ENCODE peak calls at places on chromosomes 4 and X, in nine cellular contexts. N is cardiac muscle cell; E is thoracic aorta; C is OCI-LY7; Z is CD8-positive, alpha-beta memory T cell; Y is CD8-positive, alpha-beta T cell; F is GM23248; P is left ventricle myocardium inferior; W is transverse colon. D is an unnamed sample.

GRCh38 chr4:119284876-119285611 is 36.9 kb downstream of the FABP2 start:
- DNase-seq in E (no peak), P (no peak), C (no peak), N (peak; percentile 36), W (no peak), F (peak; percentile 44), Z (no peak), Y (no peak), D (no peak)

GRCh38 chrX:97402333-97402732 is 518.6 kb downstream of the RPA4 start:
- DNase-seq in C (no peak), Z (no peak), Y (no peak), W (no peak), E (no peak), F (no peak), P (no peak), N (peak; percentile 35), D (no peak)

GRCh38 chr4:133151301-133151680 is 2.2 kb downstream of the PCDH10 start:
- DNase-seq in W (no peak), F (peak; percentile 1), Z (no peak), C (no peak), N (peak; percentile 7), P (no peak), Y (no peak), E (no peak), D (no peak)

GRCh38 chrX:134622813-134623185 is 35.5 kb downstream of the PLAC1 start:
- DNase-seq in E (no peak), W (no peak), Z (no peak), N (peak; percentile 58), F (peak; percentile 15), Y (no peak), P (no peak), C (no peak), D (no peak)

GRCh38 chr4:37453361-37454262 is 209.1 kb downstream of the NWD2 start:
- DNase-seq in E (no peak), P (peak; percentile 42), W (peak; percentile 81), Z (peak; percentile 60), Y (peak; percentile 21), N (peak; percentile 46), C (no peak), F (peak; percentile 58), D (peak; percentile 82)

GRCh38 chrX:29229802-29230201 is 642.6 kb downstream of the IL1RAPL1 start:
- DNase-seq in N (no peak), F (peak; percentile 35), C (no peak), P (no peak), Z (no peak), E (no peak), W (no peak), Y (no peak), D (no peak)

GRCh38 chrX:36159254-36159653 is 239.7 kb downstream of the CFAP47 start:
- DNase-seq in C (no peak), E (no peak), F (no peak), N (no peak), Y (no peak), Z (no peak), W (no peak), P (no peak), D (no peak)

GRCh38 chr4:100422911-100423310 is 94.9 kb downstream of the EMCN start:
- DNase-seq in F (peak; percentile 23), W (no peak), N (peak; percentile 22), C (no peak), P (no peak), Y (no peak), Z (no peak), E (no peak), D (no peak)

GRCh38 chrX:56788229-56788628 is 59.2 kb downstream of the NBDY start:
- DNase-seq in C (no peak), N (no peak), P (no peak), E (no peak), F (no peak), W (peak; percentile 6), Y (no peak), Z (no peak), D (no peak)

GRCh38 chrX:29090811-29091210 is 503.6 kb downstream of the IL1RAPL1 start:
- DNase-seq in P (no peak), Z (no peak), W (no peak), N (peak; percentile 39), C (no peak), Y (no peak), E (no peak), F (no peak), D (no peak)

GRCh38 chrX:40402771-40403533 is 177.8 kb upstream of the ATP6AP2 start:
- DNase-seq in N (peak; percentile 65), W (peak; percentile 21), C (no peak), P (no peak), F (peak; percentile 74), E (no peak), Y (no peak), Z (no peak), D (no peak)

GRCh38 chr4:4267981-4268380 is 20.0 kb upstream of the TMEM128 start:
- DNase-seq in Z (no peak), W (no peak), P (no peak), E (no peak), F (no peak), N (peak; percentile 18), Y (no peak), C (no peak), D (no peak)

GRCh38 chr4:8690216-8690786 is 97.7 kb downstream of the CPZ start:
- DNase-seq in Y (no peak), Z (no peak), C (no peak), E (no peak), W (no peak), N (no peak), F (no peak), P (no peak), D (no peak)

GRCh38 chr4:92234393-92235176 is 69.2 kb upstream of the GRID2 start:
- DNase-seq in Z (no peak), E (no peak), Y (no peak), C (no peak), F (peak; percentile 92), W (no peak), P (no peak), N (peak; percentile 99), D (no peak)

GRCh38 chr4:688695-689497 is at the start of gene SLC49A3:
- DNase-seq in P (peak; percentile 52), F (peak; percentile 48), Y (no peak), W (peak; percentile 43), N (peak; percentile 30), E (no peak), C (no peak), Z (no peak), D (no peak)

GRCh38 chr4:40916218-40916555 is 166.4 kb downstream of the NSUN7 start:
- DNase-seq in N (peak; percentile 54), C (no peak), F (peak; percentile 94), W (no peak), P (no peak), Y (no peak), E (no peak), Z (no peak), D (no peak)

GRCh38 chr4:40909363-40909876 is 159.7 kb downstream of the NSUN7 start:
- DNase-seq in N (peak; percentile 70), C (no peak), E (no peak), Y (no peak), F (peak; percentile 95), Z (no peak), W (no peak), P (no peak), D (no peak)

GRCh38 chr4:40915318-40916217 is 165.8 kb downstream of the NSUN7 start:
- DNase-seq in E (no peak), F (peak; percentile 83), N (no peak), Z (no peak), C (no peak), P (no peak), W (no peak), Y (no peak), D (no peak)

GRCh38 chr4:40910706-40911105 is 161.0 kb downstream of the NSUN7 start:
- DNase-seq in Z (no peak), F (no peak), W (no peak), C (no peak), P (no peak), Y (no peak), N (peak; percentile 55), E (no peak), D (no peak)

GRCh38 chr4:40912455-40913055 is 162.8 kb downstream of the NSUN7 start:
- DNase-seq in W (no peak), N (peak; percentile 33), C (no peak), Y (no peak), F (peak; percentile 64), P (no peak), E (no peak), Z (no peak), D (no peak)
- H3K27ac ChIP-seq in W (no peak overlapping the region), N (no peak overlapping the region), C (no peak overlapping the region), Y (no peak overlapping the region), F (no peak overlapping the region), P (no peak overlapping the region), E (no peak overlapping the region), Z (no peak overlapping the region), D (no peak overlapping the region)

DNA sequence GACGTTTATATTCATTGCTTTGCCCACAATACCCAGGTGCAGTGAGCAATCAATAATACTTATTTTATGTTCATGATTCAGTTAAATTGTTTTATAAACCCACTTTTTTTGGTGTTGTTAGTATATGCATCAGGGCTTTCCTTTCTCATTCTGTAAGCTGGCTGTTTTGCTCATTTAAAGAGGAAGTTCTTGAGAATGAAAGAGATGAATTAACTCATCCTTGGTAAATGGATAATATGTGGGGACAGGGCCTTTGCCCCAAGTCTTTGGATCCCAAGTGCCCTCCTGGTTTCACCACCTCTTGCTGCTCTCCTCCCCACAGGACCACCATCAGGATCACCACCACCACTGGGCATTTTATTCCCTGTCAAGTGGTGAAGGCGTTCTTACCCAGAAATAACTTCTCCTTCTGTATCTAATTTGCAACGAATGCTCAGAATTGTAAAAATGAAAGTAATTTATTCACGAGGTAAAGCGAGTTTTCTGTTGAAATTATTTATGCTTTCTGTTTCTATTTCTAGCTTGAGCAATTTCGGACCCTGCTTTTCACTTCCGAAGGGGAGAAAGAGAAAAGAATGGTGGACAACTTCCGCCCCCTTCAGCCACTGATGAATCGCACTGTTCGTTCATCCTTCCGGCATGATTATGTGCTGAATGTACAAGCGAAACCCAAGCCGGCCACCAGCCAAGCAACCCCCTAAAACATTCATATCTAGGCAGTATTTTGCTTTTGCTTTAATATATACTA is 8.1 kb upstream of the ZRSR2 start:
- DNase-seq in W (peak; percentile 13), F (no peak), Z (no peak), Y (no peak), E (no peak), N (no peak), C (peak; percentile 11), P (no peak), D (no peak)
- H3K27ac ChIP-seq in W (no peak overlapping the region), F (no peak overlapping the region), Z (peak overlapping the region; percentile 54), Y (peak overlapping the region; percentile 45), E (no peak overlapping the region), N (no peak overlapping the region), C (peak overlapping the region; percentile 21), P (no peak overlapping the region), D (peak overlapping the region; percentile 56)

DNA sequence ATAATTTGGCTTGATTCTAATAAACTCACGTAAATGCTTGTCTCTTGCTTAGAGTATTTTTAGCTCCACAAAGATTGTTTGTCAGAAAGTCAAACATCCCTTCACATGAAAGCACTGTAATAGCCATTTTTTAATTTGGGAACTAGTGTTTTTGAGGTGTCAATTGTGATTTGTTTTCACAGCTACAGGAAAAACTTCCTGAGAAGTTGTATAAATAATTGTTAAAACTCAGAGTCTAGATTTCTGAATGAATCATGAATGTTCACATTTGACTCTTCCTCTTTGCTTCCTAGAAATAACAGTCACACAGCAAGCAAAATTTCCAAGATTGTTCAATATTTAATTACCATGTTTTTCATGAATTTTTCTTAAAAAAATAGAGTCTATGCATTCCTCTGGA is 156.9 kb upstream of the SLC7A11 start:
- DNase-seq in Z (no peak), Y (no peak), W (no peak), C (no peak), F (no peak), E (no peak), P (no peak), N (no peak), D (no peak)
- H3K27ac ChIP-seq in Z (no peak overlapping the region), Y (no peak overlapping the region), W (no peak overlapping the region), C (no peak overlapping the region), F (no peak overlapping the region), E (no peak overlapping the region), P (peak overlapping the region; percentile 83), N (no peak overlapping the region), D (no peak overlapping the region)

GRCh38 chr4:40585201-40585789 is 44.4 kb downstream of the RBM47 start:
- DNase-seq in F (no peak), W (no peak), Z (no peak), N (peak; percentile 26), Y (no peak), C (no peak), E (no peak), P (no peak), D (no peak)
- H3K27ac ChIP-seq in F (no peak overlapping the region), W (no peak overlapping the region), Z (no peak overlapping the region), N (no peak overlapping the region), Y (no peak overlapping the region), C (no peak overlapping the region), E (no peak overlapping the region), P (no peak overlapping the region), D (no peak overlapping the region)